ENCODE peak calls at places on chromosomes 13 and 19, in five cellular contexts. R is neural crest cell; V is CD4-positive, alpha-beta T cell; F is H9; P is fibroblast of the aortic adventitia. M is an unnamed sample.

GRCh38 chr19:11203194-11204075 is 6.1 kb upstream of the KANK2 start:
- DNase-seq in R (peak; percentile 73), V (no peak), F (peak; percentile 79), P (peak; percentile 91), M (peak; percentile 84)

GRCh38 chr13:97934590-97934989 is 18.9 kb upstream of the IPO5 start:
- DNase-seq in R (peak; percentile 4), V (no peak), F (no peak), P (peak; percentile 82), M (no peak)

GRCh38 chr13:29707876-29708543 is 112.5 kb upstream of the SLC7A1 start:
- DNase-seq in R (no peak), V (peak; percentile 10), F (peak; percentile 86), P (peak; percentile 62), M (no peak)

GRCh38 chr13:98225036-98225940 is 48.2 kb upstream of the RNF113B start:
- DNase-seq in R (no peak), V (no peak), F (no peak), P (no peak), M (no peak)

GRCh38 chr13:35995136-35995535 is 136.0 kb downstream of the DCLK1 start:
- DNase-seq in R (no peak), V (no peak), F (no peak), P (peak; percentile 66), M (no peak)

GRCh38 chr13:108325863-108326262 is 56.3 kb downstream of the TNFSF13B start:
- DNase-seq in R (no peak), V (no peak), F (no peak), P (no peak), M (no peak)

GRCh38 chr13:82370306-82370705 is 1512.0 kb downstream of the SLITRK1 start:
- DNase-seq in R (no peak), V (no peak), F (no peak), P (no peak), M (no peak)

GRCh38 chr19:18257503-18258470 is 16.5 kb downstream of the IQCN start:
- DNase-seq in R (no peak), V (no peak), F (no peak), P (no peak), M (no peak)

GRCh38 chr19:49855277-49855675 is 4.3 kb downstream of the PTOV1 start:
- DNase-seq in R (no peak), V (no peak), F (no peak), P (no peak), M (no peak)

GRCh38 chr19:18814063-18814462 is 17.7 kb upstream of the UPF1 start:
- DNase-seq in R (no peak), V (no peak), F (no peak), P (peak; percentile 78), M (no peak)

DNA sequence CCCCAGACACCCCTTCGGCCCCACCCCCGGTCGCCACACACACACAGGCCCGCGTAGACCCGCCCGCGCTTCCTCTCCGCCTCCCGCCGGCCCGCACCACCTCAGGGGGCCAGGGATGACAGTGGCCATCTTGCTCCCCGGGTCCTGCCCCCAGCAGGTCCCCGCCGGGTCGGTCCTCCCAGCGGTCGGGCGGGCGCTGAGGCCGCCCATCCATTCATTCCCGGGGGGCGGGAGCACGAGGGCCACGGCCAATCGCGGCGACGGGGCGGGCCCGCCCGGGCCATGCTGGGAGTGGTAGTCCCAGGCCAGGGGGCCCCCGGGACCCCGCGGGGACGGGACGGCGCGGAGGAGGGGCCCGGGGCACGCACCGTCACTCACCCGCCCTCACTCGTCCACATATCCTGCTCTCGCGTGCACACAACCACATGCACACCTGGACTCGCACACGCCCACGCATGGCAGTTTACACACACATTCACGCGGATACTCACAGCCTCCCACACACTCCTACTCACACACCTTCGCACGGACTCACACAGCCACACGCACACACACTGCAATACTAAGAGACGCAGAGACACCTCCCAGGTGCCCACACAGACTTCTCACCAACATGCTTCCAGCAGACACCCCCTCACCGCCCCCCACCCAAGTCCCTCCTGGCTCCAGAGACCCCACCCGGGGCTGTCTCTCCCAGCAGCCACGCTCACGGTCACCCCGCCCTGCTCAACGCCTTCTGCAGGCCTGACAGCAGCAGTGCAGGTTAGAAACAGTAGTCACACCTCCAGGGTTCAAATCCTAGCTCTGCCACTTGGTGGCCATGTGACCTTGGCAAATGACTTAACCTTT is at the start of gene DPF1:
- DNase-seq in R (peak; percentile 84), V (no peak), F (peak; percentile 90), P (peak; percentile 35), M (no peak)
- TF ChIP-seq CTCF in R (peak; percentile 54), V (no peak), F (peak; percentile 57), P (no peak), M (no peak)

GRCh38 chr19:15296841-15297415 is 35.4 kb downstream of the BRD4 start:
- DNase-seq in R (no peak), V (no peak), F (no peak), P (no peak), M (no peak)

GRCh38 chr19:15298847-15299567 is 33.3 kb downstream of the BRD4 start:
- DNase-seq in R (no peak), V (no peak), F (no peak), P (no peak), M (no peak)

GRCh38 chr19:15299568-15300409 is 32.5 kb downstream of the BRD4 start:
- DNase-seq in R (no peak), V (no peak), F (no peak), P (peak; percentile 78), M (no peak)

GRCh38 chr19:15296353-15296752 is 36.0 kb downstream of the BRD4 start:
- DNase-seq in R (no peak), V (no peak), F (no peak), P (no peak), M (no peak)

GRCh38 chr19:15297416-15298224 is 34.7 kb downstream of the BRD4 start:
- DNase-seq in R (no peak), V (peak; percentile 23), F (no peak), P (peak; percentile 80), M (no peak)
- TF ChIP-seq CTCF in R (no peak), V (no peak), F (peak; percentile 28), P (no peak), M (no peak)

DNA sequence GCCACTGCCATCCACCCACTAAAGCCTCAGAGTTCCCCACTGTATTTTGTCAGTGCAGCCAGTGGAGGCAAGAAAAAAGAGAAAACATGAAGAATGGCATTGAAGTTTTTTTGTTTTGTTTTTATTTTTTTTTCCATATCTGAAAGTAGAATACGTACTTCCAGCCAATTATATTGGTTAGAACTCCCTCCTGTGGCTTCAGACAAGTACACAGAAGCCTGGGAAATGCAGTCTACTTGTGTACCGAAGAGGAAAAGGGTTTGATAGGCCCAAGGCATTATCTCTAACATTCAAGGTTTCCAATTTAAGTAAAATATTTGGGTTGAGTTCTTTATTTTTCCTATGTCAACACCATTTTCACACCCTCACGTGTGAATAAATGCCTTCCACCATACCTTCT is 696.2 kb upstream of the GPC6 start:
- DNase-seq in R (no peak), V (no peak), F (no peak), P (no peak), M (no peak)
- TF ChIP-seq CTCF in R (no peak), V (no peak), F (no peak), P (no peak), M (no peak)

GRCh38 chr19:42282810-42283247 is 13.8 kb downstream of the CIC start:
- DNase-seq in R (no peak), V (no peak), F (no peak), P (no peak), M (no peak)
- TF ChIP-seq CTCF in R (no peak), V (no peak), F (no peak), P (no peak), M (no peak)

GRCh38 chr13:46010148-46010547 is 42.4 kb downstream of the ZC3H13 start:
- DNase-seq in R (no peak), V (no peak), F (no peak), P (peak; percentile 2), M (no peak)
- TF ChIP-seq CTCF in R (peak; percentile 58), V (no peak), F (peak; percentile 67), P (peak; percentile 39), M (peak; percentile 22)

GRCh38 chr13:20137875-20138274 is 23.0 kb downstream of the GJA3 start:
- DNase-seq in R (no peak), V (no peak), F (no peak), P (no peak), M (no peak)

GRCh38 chr13:20141238-20142018 is 19.4 kb downstream of the GJA3 start:
- DNase-seq in R (no peak), V (no peak), F (no peak), P (no peak), M (no peak)

GRCh38 chr13:20134732-20135131 is 26.1 kb downstream of the GJA3 start:
- DNase-seq in R (no peak), V (no peak), F (no peak), P (no peak), M (no peak)

GRCh38 chr13:20140487-20140886 is 20.4 kb downstream of the GJA3 start:
- DNase-seq in R (no peak), V (no peak), F (no peak), P (no peak), M (no peak)

GRCh38 chr13:20136781-20137703 is 23.8 kb downstream of the GJA3 start:
- DNase-seq in R (peak; percentile 36), V (no peak), F (peak; percentile 78), P (no peak), M (no peak)
- TF ChIP-seq CTCF in R (peak; percentile 60), V (no peak), F (peak; percentile 70), P (peak; percentile 49), M (peak; percentile 26)

DNA sequence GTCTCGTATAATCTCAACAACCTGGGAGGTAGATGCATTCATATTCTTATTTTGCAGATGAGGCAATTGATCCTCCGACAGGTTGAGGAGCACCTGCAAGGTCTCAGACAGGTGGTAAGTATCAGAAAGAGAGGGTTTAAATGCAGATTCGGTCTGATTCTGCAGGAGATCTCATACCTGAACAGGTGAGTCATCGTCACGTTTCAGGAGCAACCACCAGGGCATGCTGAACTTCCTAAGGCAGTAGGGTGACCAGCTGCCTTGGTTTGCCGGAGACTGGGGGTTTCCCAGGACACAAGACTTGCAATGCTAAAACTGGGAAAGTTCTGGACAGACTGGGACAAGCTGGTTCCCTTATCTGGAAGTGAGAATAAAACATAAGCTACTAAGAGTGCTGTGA is 68.8 kb upstream of the TSHZ3 start:
- DNase-seq in R (no peak), V (no peak), F (peak; percentile 86), P (no peak), M (no peak)
- TF ChIP-seq CTCF in R (no peak), V (no peak), F (peak; percentile 21), P (no peak), M (no peak)